ENCODE peak calls at places on chromosomes 11 and 22, in seven cellular contexts. One of them, this sample, is unnamed.

GRCh38 chr11:124898711-124899110 is 1.0 kb upstream of the ROBO4 start:
- DNase-seq in AG10803: peak
- DNase-seq in HCT116: no peak
- DNase-seq in fibroblast of the aortic adventitia: peak
- DNase-seq in AG09309: no peak
- DNase-seq in glutamatergic neuron: no peak
- DNase-seq in CD8-positive, alpha-beta T cell: no peak
- DNase-seq in this sample: no peak

GRCh38 chr11:118430956-118431355 is 5.3 kb upstream of the KMT2A start:
- DNase-seq in CD8-positive, alpha-beta T cell: no peak
- DNase-seq in AG09309: no peak
- DNase-seq in AG10803: no peak
- DNase-seq in HCT116: no peak
- DNase-seq in glutamatergic neuron: no peak
- DNase-seq in fibroblast of the aortic adventitia: no peak
- DNase-seq in this sample: no peak

GRCh38 chr11:81494431-81494830 is 1239.2 kb downstream of the FAM181B start:
- DNase-seq in glutamatergic neuron: no peak
- DNase-seq in CD8-positive, alpha-beta T cell: no peak
- DNase-seq in HCT116: no peak
- DNase-seq in AG09309: no peak
- DNase-seq in AG10803: no peak
- DNase-seq in fibroblast of the aortic adventitia: no peak
- DNase-seq in this sample: no peak

GRCh38 chr22:49787861-49788260 is 39.8 kb downstream of the BRD1 start:
- DNase-seq in AG09309: no peak
- DNase-seq in CD8-positive, alpha-beta T cell: no peak
- DNase-seq in HCT116: no peak
- DNase-seq in AG10803: no peak
- DNase-seq in glutamatergic neuron: no peak
- DNase-seq in fibroblast of the aortic adventitia: no peak
- DNase-seq in this sample: no peak

GRCh38 chr11:23236846-23237550 is 376.7 kb upstream of the CCDC179 start:
- DNase-seq in fibroblast of the aortic adventitia: peak
- DNase-seq in CD8-positive, alpha-beta T cell: no peak
- DNase-seq in glutamatergic neuron: no peak
- DNase-seq in HCT116: no peak
- DNase-seq in AG09309: no peak
- DNase-seq in AG10803: peak
- DNase-seq in this sample: no peak

GRCh38 chr11:121596195-121597145 is 143.7 kb upstream of the SORL1-AS1 start:
- DNase-seq in CD8-positive, alpha-beta T cell: no peak
- DNase-seq in fibroblast of the aortic adventitia: peak
- DNase-seq in HCT116: no peak
- DNase-seq in AG10803: peak
- DNase-seq in glutamatergic neuron: no peak
- DNase-seq in AG09309: peak
- DNase-seq in this sample: no peak

GRCh38 chr22:43227231-43227630 is 40.3 kb upstream of the TTLL12 start:
- DNase-seq in fibroblast of the aortic adventitia: no peak
- DNase-seq in glutamatergic neuron: no peak
- DNase-seq in HCT116: no peak
- DNase-seq in AG09309: no peak
- DNase-seq in CD8-positive, alpha-beta T cell: no peak
- DNase-seq in AG10803: no peak
- DNase-seq in this sample: no peak

GRCh38 chr11:133742388-133742787 is 102.9 kb downstream of the SPATA19 start:
- DNase-seq in glutamatergic neuron: no peak
- DNase-seq in fibroblast of the aortic adventitia: no peak
- DNase-seq in AG09309: no peak
- DNase-seq in HCT116: no peak
- DNase-seq in AG10803: no peak
- DNase-seq in CD8-positive, alpha-beta T cell: no peak
- DNase-seq in this sample: no peak

GRCh38 chr11:108616549-108616948 is 23.0 kb upstream of the EXPH5 start:
- DNase-seq in AG10803: peak
- DNase-seq in fibroblast of the aortic adventitia: peak
- DNase-seq in HCT116: peak
- DNase-seq in CD8-positive, alpha-beta T cell: no peak
- DNase-seq in glutamatergic neuron: no peak
- DNase-seq in AG09309: peak
- DNase-seq in this sample: no peak

GRCh38 chr11:85551881-85552280 is 75.3 kb downstream of the DLG2 start:
- DNase-seq in AG09309: no peak
- DNase-seq in glutamatergic neuron: no peak
- DNase-seq in AG10803: no peak
- DNase-seq in HCT116: no peak
- DNase-seq in CD8-positive, alpha-beta T cell: no peak
- DNase-seq in fibroblast of the aortic adventitia: no peak
- DNase-seq in this sample: no peak

GRCh38 chr22:49866646-49867045 is 13.0 kb downstream of the ZBED4 start:
- DNase-seq in glutamatergic neuron: no peak
- DNase-seq in HCT116: no peak
- DNase-seq in AG09309: no peak
- DNase-seq in CD8-positive, alpha-beta T cell: no peak
- DNase-seq in fibroblast of the aortic adventitia: no peak
- DNase-seq in AG10803: no peak
- DNase-seq in this sample: no peak

GRCh38 chr11:113014731-113015455 is 53.7 kb downstream of the NCAM1 start:
- DNase-seq in AG09309: no peak
- DNase-seq in AG10803: peak
- DNase-seq in glutamatergic neuron: peak
- DNase-seq in fibroblast of the aortic adventitia: no peak
- DNase-seq in CD8-positive, alpha-beta T cell: no peak
- DNase-seq in HCT116: no peak
- DNase-seq in this sample: no peak

GRCh38 chr11:95788921-95789505 is 569 bp downstream of the FAM76B start:
- DNase-seq in AG09309: no peak
- DNase-seq in glutamatergic neuron: peak
- DNase-seq in HCT116: no peak
- DNase-seq in fibroblast of the aortic adventitia: peak
- DNase-seq in AG10803: peak
- DNase-seq in CD8-positive, alpha-beta T cell: peak
- DNase-seq in this sample: peak

GRCh38 chr11:19735512-19735911 is 22.9 kb downstream of the NAV2 start:
- DNase-seq in AG10803: peak
- DNase-seq in AG09309: no peak
- DNase-seq in HCT116: no peak
- DNase-seq in glutamatergic neuron: no peak
- DNase-seq in CD8-positive, alpha-beta T cell: no peak
- DNase-seq in fibroblast of the aortic adventitia: peak
- DNase-seq in this sample: no peak

GRCh38 chr11:1484716-1485503 is 1.7 kb downstream of the MOB2 start:
- DNase-seq in AG09309: no peak
- DNase-seq in glutamatergic neuron: peak
- DNase-seq in CD8-positive, alpha-beta T cell: no peak
- DNase-seq in AG10803: no peak
- DNase-seq in fibroblast of the aortic adventitia: no peak
- DNase-seq in HCT116: no peak
- DNase-seq in this sample: peak

GRCh38 chr22:27207907-27208306 is 550.5 kb downstream of the MIAT start:
- DNase-seq in CD8-positive, alpha-beta T cell: no peak
- DNase-seq in glutamatergic neuron: peak
- DNase-seq in fibroblast of the aortic adventitia: peak
- DNase-seq in AG09309: peak
- DNase-seq in HCT116: no peak
- DNase-seq in AG10803: peak
- DNase-seq in this sample: no peak

GRCh38 chr11:79437981-79438630 is 2.7 kb downstream of the TENM4 start:
- DNase-seq in fibroblast of the aortic adventitia: peak
- DNase-seq in AG10803: peak
- DNase-seq in AG09309: no peak
- DNase-seq in glutamatergic neuron: peak
- DNase-seq in HCT116: no peak
- DNase-seq in CD8-positive, alpha-beta T cell: no peak
- DNase-seq in this sample: peak

GRCh38 chr11:121625784-121626506 is 173.2 kb upstream of the SORL1-AS1 start:
- DNase-seq in AG10803: peak
- DNase-seq in CD8-positive, alpha-beta T cell: no peak
- DNase-seq in fibroblast of the aortic adventitia: peak
- DNase-seq in glutamatergic neuron: no peak
- DNase-seq in HCT116: no peak
- DNase-seq in AG09309: no peak
- DNase-seq in this sample: no peak

GRCh38 chr11:66371627-66372415 is at the start of gene SLC29A2:
- DNase-seq in glutamatergic neuron: peak
- DNase-seq in fibroblast of the aortic adventitia: no peak
- DNase-seq in AG09309: no peak
- DNase-seq in HCT116: peak
- DNase-seq in AG10803: no peak
- DNase-seq in CD8-positive, alpha-beta T cell: peak
- DNase-seq in this sample: no peak

GRCh38 chr11:85318573-85318972 is 308.6 kb downstream of the DLG2 start:
- DNase-seq in HCT116: no peak
- DNase-seq in CD8-positive, alpha-beta T cell: no peak
- DNase-seq in glutamatergic neuron: no peak
- DNase-seq in AG09309: no peak
- DNase-seq in AG10803: no peak
- DNase-seq in fibroblast of the aortic adventitia: no peak
- DNase-seq in this sample: no peak

GRCh38 chr22:40817737-40818136 is 1.4 kb downstream of the SLC25A17 start:
- DNase-seq in fibroblast of the aortic adventitia: no peak
- DNase-seq in AG09309: no peak
- DNase-seq in glutamatergic neuron: no peak
- DNase-seq in CD8-positive, alpha-beta T cell: no peak
- DNase-seq in HCT116: no peak
- DNase-seq in AG10803: no peak
- DNase-seq in this sample: no peak

GRCh38 chr22:42991010-42991651 is 23.8 kb downstream of the PACSIN2 start:
- DNase-seq in CD8-positive, alpha-beta T cell: no peak
- DNase-seq in HCT116: no peak
- DNase-seq in fibroblast of the aortic adventitia: peak
- DNase-seq in AG10803: peak
- DNase-seq in glutamatergic neuron: no peak
- DNase-seq in AG09309: peak
- DNase-seq in this sample: no peak

GRCh38 chr11:61061081-61061826 is 41.0 kb upstream of the CD5 start:
- DNase-seq in AG10803: peak
- DNase-seq in CD8-positive, alpha-beta T cell: peak
- DNase-seq in HCT116: peak
- DNase-seq in fibroblast of the aortic adventitia: peak
- DNase-seq in AG09309: no peak
- DNase-seq in glutamatergic neuron: no peak
- DNase-seq in this sample: peak

GRCh38 chr11:12159351-12160099 is 49.1 kb downstream of the MICAL2 start:
- DNase-seq in AG10803: peak
- DNase-seq in HCT116: no peak
- DNase-seq in glutamatergic neuron: no peak
- DNase-seq in CD8-positive, alpha-beta T cell: no peak
- DNase-seq in AG09309: peak
- DNase-seq in fibroblast of the aortic adventitia: peak
- DNase-seq in this sample: no peak
- TF ChIP-seq CTCF in AG10803: peak
- TF ChIP-seq CTCF in HCT116: peak
- TF ChIP-seq CTCF in glutamatergic neuron: no peak
- TF ChIP-seq CTCF in CD8-positive, alpha-beta T cell: no peak
- TF ChIP-seq CTCF in AG09309: no peak
- TF ChIP-seq CTCF in fibroblast of the aortic adventitia: no peak
- TF ChIP-seq CTCF in this sample: peak

DNA sequence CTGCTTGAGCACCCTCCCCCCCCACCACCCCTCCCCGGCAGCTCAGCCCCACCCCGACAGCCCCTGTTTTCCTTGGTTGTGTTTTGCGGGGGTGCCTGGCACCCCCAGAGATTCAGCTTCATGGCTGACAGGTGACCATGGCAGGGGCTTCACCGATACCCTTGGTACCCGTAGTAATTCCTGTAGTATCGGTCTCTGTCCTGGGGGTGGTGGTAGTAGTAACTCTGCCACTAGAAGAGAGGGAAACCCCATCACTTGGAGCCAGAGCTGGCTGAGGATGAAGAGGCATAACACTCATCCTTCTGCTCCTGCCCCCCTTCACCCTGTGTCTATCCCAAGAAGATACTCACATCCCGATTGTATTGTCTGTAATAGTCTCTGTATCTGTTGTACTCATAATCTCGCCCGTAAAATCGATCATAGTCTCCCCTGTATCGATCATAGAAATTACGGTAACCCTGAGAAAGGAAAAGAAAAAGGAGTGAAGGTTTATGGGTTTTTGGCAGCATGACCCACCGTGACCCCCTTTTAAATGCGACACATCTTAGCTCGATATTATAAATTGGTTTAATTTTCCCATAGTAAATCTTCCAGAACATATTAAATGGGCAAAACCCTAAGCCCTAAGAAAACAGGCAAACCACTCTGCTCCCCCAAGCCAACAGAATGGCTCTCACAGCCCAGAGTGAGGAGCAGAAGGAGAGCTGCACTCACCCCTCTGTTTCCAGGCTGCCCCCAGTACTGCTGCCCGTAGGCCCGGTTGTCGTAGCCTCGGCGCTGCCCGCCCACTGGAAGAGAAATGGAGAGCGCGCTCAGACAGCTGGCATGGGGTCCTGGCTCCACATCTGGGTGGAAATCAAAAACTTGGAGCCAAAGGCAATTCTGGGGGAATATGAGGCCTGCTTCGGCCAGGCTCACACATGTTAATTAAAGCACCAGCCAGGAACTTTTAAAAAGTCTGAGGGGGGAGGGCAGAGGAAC is 8.0 kb downstream of the GNG3 start:
- DNase-seq in AG10803: no peak
- DNase-seq in HCT116: no peak
- DNase-seq in CD8-positive, alpha-beta T cell: no peak
- DNase-seq in AG09309: no peak
- DNase-seq in fibroblast of the aortic adventitia: no peak
- DNase-seq in glutamatergic neuron: no peak
- DNase-seq in this sample: peak
- TF ChIP-seq CTCF in AG10803: no peak
- TF ChIP-seq CTCF in HCT116: no peak
- TF ChIP-seq CTCF in CD8-positive, alpha-beta T cell: no peak
- TF ChIP-seq CTCF in AG09309: no peak
- TF ChIP-seq CTCF in fibroblast of the aortic adventitia: no peak
- TF ChIP-seq CTCF in glutamatergic neuron: no peak
- TF ChIP-seq CTCF in this sample: no peak

DNA sequence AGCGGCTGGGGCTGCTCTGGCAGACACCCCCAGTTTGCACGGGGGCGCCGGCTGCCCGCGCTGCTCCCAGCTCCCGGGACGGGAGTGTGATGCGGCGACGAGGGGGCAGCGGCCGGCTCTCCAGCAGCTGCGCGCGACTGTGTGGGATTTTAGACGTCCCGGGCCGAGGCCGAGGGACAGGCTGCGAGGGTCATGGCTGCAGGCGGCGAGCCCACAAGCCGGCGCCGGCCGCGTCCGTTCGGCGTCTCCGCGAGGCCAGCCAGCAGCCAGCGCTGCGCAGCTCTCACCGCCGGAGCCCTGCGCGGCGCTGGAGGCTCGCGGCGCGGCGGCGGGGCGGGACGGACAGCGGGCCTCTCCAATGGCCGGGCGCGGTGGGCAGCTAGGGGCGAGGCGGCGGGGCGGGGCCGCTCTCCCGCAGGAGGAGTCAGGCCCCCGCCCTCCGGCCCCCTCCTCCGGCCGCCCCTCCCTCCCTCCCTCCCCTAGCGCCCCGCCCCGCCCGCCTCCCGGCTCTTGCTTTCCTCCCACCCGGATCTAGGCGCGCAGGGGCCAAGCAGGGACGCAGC is at the start of gene FZD4:
- DNase-seq in glutamatergic neuron: peak
- DNase-seq in CD8-positive, alpha-beta T cell: peak
- DNase-seq in AG10803: peak
- DNase-seq in HCT116: peak
- DNase-seq in fibroblast of the aortic adventitia: peak
- DNase-seq in AG09309: peak
- DNase-seq in this sample: peak
- TF ChIP-seq CTCF in glutamatergic neuron: no peak
- TF ChIP-seq CTCF in CD8-positive, alpha-beta T cell: no peak
- TF ChIP-seq CTCF in AG10803: no peak
- TF ChIP-seq CTCF in HCT116: no peak
- TF ChIP-seq CTCF in fibroblast of the aortic adventitia: peak
- TF ChIP-seq CTCF in AG09309: no peak
- TF ChIP-seq CTCF in this sample: no peak

GRCh38 chr22:21593406-21594232 is 26.1 kb downstream of the UBE2L3 start:
- DNase-seq in HCT116: no peak
- DNase-seq in fibroblast of the aortic adventitia: no peak
- DNase-seq in AG10803: no peak
- DNase-seq in AG09309: no peak
- DNase-seq in glutamatergic neuron: peak
- DNase-seq in CD8-positive, alpha-beta T cell: no peak
- DNase-seq in this sample: no peak
- TF ChIP-seq CTCF in HCT116: peak
- TF ChIP-seq CTCF in fibroblast of the aortic adventitia: peak
- TF ChIP-seq CTCF in AG10803: peak
- TF ChIP-seq CTCF in AG09309: peak
- TF ChIP-seq CTCF in glutamatergic neuron: peak
- TF ChIP-seq CTCF in CD8-positive, alpha-beta T cell: no peak
- TF ChIP-seq CTCF in this sample: peak

This sample was measured in chondrocyte.